ENCODE peak calls at places on chromosomes 6 and 20, in five cellular contexts. T, R, Y, E and O are unnamed samples.

GRCh38 chr6:101777646-101778045 is 384.1 kb downstream of the GRIK2 start:
- DNase-seq in T (peak), R (no peak), Y (no peak), E (no peak), O (no peak)

GRCh38 chr6:104575536-104575935 is 284.2 kb downstream of the HACE1 start:
- DNase-seq in T (no peak), R (no peak), Y (no peak), E (no peak), O (no peak)

GRCh38 chr6:50305660-50306059 is 255.9 kb upstream of the DEFB112 start:
- DNase-seq in T (no peak), R (no peak), Y (no peak), E (peak), O (no peak)

GRCh38 chr6:170290306-170291128 is at the start of gene DLL1:
- DNase-seq in T (peak), R (no peak), Y (no peak), E (no peak), O (peak)

GRCh38 chr6:122715725-122716124 is 63.8 kb upstream of the FABP7 start:
- DNase-seq in T (no peak), R (no peak), Y (no peak), E (no peak), O (no peak)

GRCh38 chr6:113591896-113592827 is 265.0 kb upstream of the MARCKS start:
- DNase-seq in T (peak), R (no peak), Y (no peak), E (peak), O (no peak)

GRCh38 chr20:45254867-45255266 is 503 bp upstream of the SLPI start:
- DNase-seq in T (no peak), R (peak), Y (no peak), E (peak), O (no peak)

GRCh38 chr6:82980086-82980485 is 85.6 kb downstream of the UBE3D start:
- DNase-seq in T (no peak), R (peak), Y (peak), E (no peak), O (no peak)

GRCh38 chr20:61295726-61296628 is 43.9 kb downstream of the CDH4 start:
- DNase-seq in T (no peak), R (no peak), Y (no peak), E (peak), O (no peak)

GRCh38 chr20:56628873-56629463 is at the start of gene TFAP2C:
- DNase-seq in T (peak), R (peak), Y (peak), E (peak), O (no peak)

GRCh38 chr6:2755456-2755855 is 4.7 kb upstream of the MYLK4 start:
- DNase-seq in T (no peak), R (no peak), Y (no peak), E (no peak), O (no peak)

GRCh38 chr6:41878961-41879405 is 16.2 kb downstream of the USP49 start:
- DNase-seq in T (no peak), R (peak), Y (no peak), E (no peak), O (no peak)

GRCh38 chr6:56683882-56684281 is 41.2 kb upstream of the DST start:
- DNase-seq in T (no peak), R (peak), Y (peak), E (peak), O (no peak)

GRCh38 chr6:82246802-82247633 is 526 bp downstream of the IBTK start:
- DNase-seq in T (peak), R (no peak), Y (no peak), E (peak), O (no peak)

GRCh38 chr6:110628330-110628729 is 151.9 kb upstream of the SLC22A16 start:
- DNase-seq in T (no peak), R (no peak), Y (peak), E (peak), O (no peak)

GRCh38 chr20:9215539-9215938 is 146.7 kb downstream of the PLCB4 start:
- DNase-seq in T (no peak), R (no peak), Y (no peak), E (peak), O (no peak)

GRCh38 chr20:62596921-62597320 is 45.4 kb upstream of the SLCO4A1 start:
- DNase-seq in T (no peak), R (no peak), Y (no peak), E (no peak), O (no peak)